ENCODE peak calls at places on chromosomes 11 and 22, in eight cellular contexts. One of them, this sample, is unnamed.

GRCh38 chr11:71305451-71306125 is 53.2 kb upstream of the SHANK2 start:
- DNase-seq in A549: no peak
- DNase-seq in right atrium auricular region: peak
- DNase-seq in cardiac muscle cell: no peak
- DNase-seq in psoas muscle: no peak
- DNase-seq in Peyer's patch: peak
- DNase-seq in dorsolateral prefrontal cortex: no peak
- DNase-seq in right cardiac atrium: no peak
- DNase-seq in this sample: no peak

GRCh38 chr11:13479688-13480087 is 16.1 kb downstream of the PTH start:
- DNase-seq in right cardiac atrium: no peak
- DNase-seq in Peyer's patch: no peak
- DNase-seq in right atrium auricular region: no peak
- DNase-seq in dorsolateral prefrontal cortex: no peak
- DNase-seq in A549: no peak
- DNase-seq in cardiac muscle cell: no peak
- DNase-seq in psoas muscle: no peak
- DNase-seq in this sample: no peak

GRCh38 chr11:113663567-113663966 is 42.5 kb downstream of the TMPRSS5 start:
- DNase-seq in right atrium auricular region: no peak
- DNase-seq in right cardiac atrium: no peak
- DNase-seq in A549: no peak
- DNase-seq in dorsolateral prefrontal cortex: no peak
- DNase-seq in Peyer's patch: no peak
- DNase-seq in cardiac muscle cell: no peak
- DNase-seq in psoas muscle: no peak
- DNase-seq in this sample: no peak

GRCh38 chr11:61353109-61354067 is 8.3 kb downstream of the CYB561A3 start:
- DNase-seq in dorsolateral prefrontal cortex: no peak
- DNase-seq in right cardiac atrium: no peak
- DNase-seq in psoas muscle: no peak
- DNase-seq in A549: no peak
- DNase-seq in cardiac muscle cell: no peak
- DNase-seq in Peyer's patch: peak
- DNase-seq in right atrium auricular region: no peak
- DNase-seq in this sample: no peak

GRCh38 chr22:24102366-24103200 is 78.7 kb upstream of the SUSD2 start:
- DNase-seq in Peyer's patch: peak
- DNase-seq in psoas muscle: no peak
- DNase-seq in right atrium auricular region: no peak
- DNase-seq in cardiac muscle cell: no peak
- DNase-seq in dorsolateral prefrontal cortex: no peak
- DNase-seq in right cardiac atrium: no peak
- DNase-seq in A549: no peak
- DNase-seq in this sample: no peak

GRCh38 chr11:80350541-80350940 is 909.7 kb upstream of the TENM4 start:
- DNase-seq in Peyer's patch: no peak
- DNase-seq in psoas muscle: no peak
- DNase-seq in cardiac muscle cell: no peak
- DNase-seq in dorsolateral prefrontal cortex: no peak
- DNase-seq in A549: no peak
- DNase-seq in right cardiac atrium: no peak
- DNase-seq in right atrium auricular region: no peak
- DNase-seq in this sample: no peak

GRCh38 chr11:567629-568258 is 7.0 kb downstream of the RASSF7 start:
- DNase-seq in A549: no peak
- DNase-seq in right atrium auricular region: no peak
- DNase-seq in right cardiac atrium: no peak
- DNase-seq in cardiac muscle cell: no peak
- DNase-seq in psoas muscle: no peak
- DNase-seq in dorsolateral prefrontal cortex: no peak
- DNase-seq in Peyer's patch: no peak
- DNase-seq in this sample: no peak

GRCh38 chr11:109071712-109072524 is 350.1 kb upstream of the C11orf87 start:
- DNase-seq in Peyer's patch: no peak
- DNase-seq in A549: no peak
- DNase-seq in right cardiac atrium: peak
- DNase-seq in cardiac muscle cell: no peak
- DNase-seq in right atrium auricular region: no peak
- DNase-seq in psoas muscle: no peak
- DNase-seq in dorsolateral prefrontal cortex: no peak
- DNase-seq in this sample: no peak

GRCh38 chr22:25282346-25282670 is 62.9 kb downstream of the CRYBB2 start:
- DNase-seq in right atrium auricular region: no peak
- DNase-seq in Peyer's patch: no peak
- DNase-seq in A549: no peak
- DNase-seq in cardiac muscle cell: peak
- DNase-seq in right cardiac atrium: no peak
- DNase-seq in psoas muscle: no peak
- DNase-seq in dorsolateral prefrontal cortex: no peak
- DNase-seq in this sample: no peak

GRCh38 chr22:25281675-25282345 is 62.4 kb downstream of the CRYBB2 start:
- DNase-seq in cardiac muscle cell: peak
- DNase-seq in right cardiac atrium: no peak
- DNase-seq in right atrium auricular region: no peak
- DNase-seq in dorsolateral prefrontal cortex: no peak
- DNase-seq in psoas muscle: no peak
- DNase-seq in Peyer's patch: no peak
- DNase-seq in A549: no peak
- DNase-seq in this sample: no peak

DNA sequence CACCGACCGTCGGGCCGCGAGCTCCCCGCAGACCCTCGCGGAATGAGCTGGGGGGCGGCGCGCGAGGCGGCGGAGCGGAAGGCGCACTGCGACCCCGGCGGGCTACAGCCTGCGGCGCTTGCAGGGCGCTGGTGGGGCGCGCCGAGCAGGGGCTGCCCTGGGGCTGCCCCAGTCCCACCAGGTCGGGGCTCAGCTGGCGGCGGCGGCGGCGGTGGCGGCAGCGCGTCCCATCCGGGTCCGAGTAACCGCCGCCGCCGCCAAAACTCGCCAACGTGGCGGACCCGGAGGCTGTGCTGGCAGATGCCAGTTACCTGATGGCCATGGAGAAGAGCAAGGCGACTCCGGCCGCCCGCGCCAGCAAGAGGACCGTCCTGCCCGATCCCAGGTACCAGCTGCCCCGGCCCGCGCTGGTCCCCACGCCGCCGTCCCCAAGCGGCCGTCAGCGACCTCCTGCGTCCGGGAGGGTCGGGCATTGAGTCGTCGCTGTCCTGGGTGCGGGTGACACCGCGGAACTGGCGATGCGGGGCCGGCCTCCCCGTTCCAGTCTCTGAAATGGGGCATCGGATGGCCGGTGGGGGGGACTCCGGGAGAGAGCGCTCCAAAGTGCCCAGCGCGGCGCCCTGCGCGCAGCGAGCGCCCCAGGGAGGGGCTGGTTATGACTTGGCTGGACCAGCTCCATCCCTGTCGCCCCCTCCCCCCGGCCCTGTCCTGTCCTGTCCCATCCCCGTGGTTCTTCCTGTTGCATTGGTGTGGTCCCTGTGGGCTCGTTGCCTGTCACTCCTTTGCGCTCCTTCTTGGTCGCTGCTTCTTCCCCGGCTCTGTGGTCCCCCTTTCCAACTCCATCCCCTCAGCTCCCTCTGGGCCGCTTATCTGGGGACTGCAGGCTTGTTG is 63.5 kb downstream of the CRYBB2 start:
- DNase-seq in dorsolateral prefrontal cortex: no peak
- DNase-seq in A549: no peak
- DNase-seq in right atrium auricular region: no peak
- DNase-seq in Peyer's patch: no peak
- DNase-seq in right cardiac atrium: no peak
- DNase-seq in cardiac muscle cell: peak
- DNase-seq in psoas muscle: no peak
- DNase-seq in this sample: no peak
- H3K4me3 ChIP-seq in dorsolateral prefrontal cortex: peak
- H3K4me3 ChIP-seq in A549: no peak
- H3K4me3 ChIP-seq in right atrium auricular region: no peak
- H3K4me3 ChIP-seq in Peyer's patch: no peak
- H3K4me3 ChIP-seq in right cardiac atrium: no peak
- H3K4me3 ChIP-seq in cardiac muscle cell: peak
- H3K4me3 ChIP-seq in psoas muscle: no peak
- H3K4me3 ChIP-seq in this sample: no peak

GRCh38 chr11:69636512-69636866 is 4.5 kb upstream of the CCND1 start:
- DNase-seq in Peyer's patch: peak
- DNase-seq in cardiac muscle cell: peak
- DNase-seq in dorsolateral prefrontal cortex: peak
- DNase-seq in A549: peak
- DNase-seq in psoas muscle: peak
- DNase-seq in right cardiac atrium: peak
- DNase-seq in right atrium auricular region: peak
- DNase-seq in this sample: peak

GRCh38 chr11:69636870-69637600 is 3.9 kb upstream of the CCND1 start:
- DNase-seq in cardiac muscle cell: no peak
- DNase-seq in A549: no peak
- DNase-seq in dorsolateral prefrontal cortex: no peak
- DNase-seq in right atrium auricular region: no peak
- DNase-seq in psoas muscle: no peak
- DNase-seq in Peyer's patch: no peak
- DNase-seq in right cardiac atrium: no peak
- DNase-seq in this sample: no peak

GRCh38 chr11:69637956-69638871 is 2.7 kb upstream of the CCND1 start:
- DNase-seq in right cardiac atrium: peak
- DNase-seq in Peyer's patch: peak
- DNase-seq in dorsolateral prefrontal cortex: no peak
- DNase-seq in psoas muscle: peak
- DNase-seq in cardiac muscle cell: peak
- DNase-seq in A549: peak
- DNase-seq in right atrium auricular region: no peak
- DNase-seq in this sample: peak

GRCh38 chr11:69638941-69639681 is 1.8 kb upstream of the CCND1 start:
- DNase-seq in A549: peak
- DNase-seq in right cardiac atrium: peak
- DNase-seq in Peyer's patch: peak
- DNase-seq in dorsolateral prefrontal cortex: peak
- DNase-seq in right atrium auricular region: peak
- DNase-seq in psoas muscle: peak
- DNase-seq in cardiac muscle cell: peak
- DNase-seq in this sample: peak

DNA sequence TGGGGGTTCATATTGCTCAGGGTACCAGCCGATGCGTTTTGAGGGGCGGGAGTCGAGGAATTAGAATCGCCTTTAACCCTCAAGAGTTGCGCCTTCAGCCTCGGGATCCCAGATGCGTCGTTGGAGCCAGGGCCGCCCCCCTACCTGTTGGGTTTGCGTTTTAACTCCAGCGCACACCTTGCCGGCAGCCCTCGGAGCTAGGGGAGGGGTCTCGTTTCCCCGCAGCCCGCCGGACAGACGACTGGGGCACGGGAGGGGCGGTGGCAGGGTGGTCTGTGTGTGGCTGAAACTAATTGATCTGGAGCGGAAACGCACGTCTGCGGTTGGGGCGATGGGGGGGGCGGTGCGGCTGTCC is 3.4 kb upstream of the CCND1 start:
- DNase-seq in right atrium auricular region: no peak
- DNase-seq in psoas muscle: no peak
- DNase-seq in A549: no peak
- DNase-seq in dorsolateral prefrontal cortex: no peak
- DNase-seq in right cardiac atrium: no peak
- DNase-seq in Peyer's patch: no peak
- DNase-seq in cardiac muscle cell: no peak
- DNase-seq in this sample: no peak
- H3K4me3 ChIP-seq in right atrium auricular region: peak
- H3K4me3 ChIP-seq in psoas muscle: peak
- H3K4me3 ChIP-seq in A549: no peak
- H3K4me3 ChIP-seq in dorsolateral prefrontal cortex: peak
- H3K4me3 ChIP-seq in right cardiac atrium: no peak
- H3K4me3 ChIP-seq in Peyer's patch: peak
- H3K4me3 ChIP-seq in cardiac muscle cell: peak
- H3K4me3 ChIP-seq in this sample: no peak

GRCh38 chr11:6745018-6745417 is 26.8 kb downstream of the OR2AG2 start:
- DNase-seq in Peyer's patch: no peak
- DNase-seq in cardiac muscle cell: no peak
- DNase-seq in psoas muscle: no peak
- DNase-seq in A549: no peak
- DNase-seq in dorsolateral prefrontal cortex: no peak
- DNase-seq in right cardiac atrium: no peak
- DNase-seq in right atrium auricular region: no peak
- DNase-seq in this sample: no peak

GRCh38 chr11:6747097-6747662 is 24.6 kb downstream of the OR2AG2 start:
- DNase-seq in Peyer's patch: no peak
- DNase-seq in cardiac muscle cell: no peak
- DNase-seq in psoas muscle: no peak
- DNase-seq in A549: no peak
- DNase-seq in right atrium auricular region: no peak
- DNase-seq in right cardiac atrium: no peak
- DNase-seq in dorsolateral prefrontal cortex: no peak
- DNase-seq in this sample: no peak

GRCh38 chr11:6745465-6746015 is 26.2 kb downstream of the OR2AG2 start:
- DNase-seq in psoas muscle: no peak
- DNase-seq in right cardiac atrium: no peak
- DNase-seq in right atrium auricular region: no peak
- DNase-seq in dorsolateral prefrontal cortex: no peak
- DNase-seq in Peyer's patch: no peak
- DNase-seq in A549: no peak
- DNase-seq in cardiac muscle cell: no peak
- DNase-seq in this sample: no peak

GRCh38 chr11:6746626-6747025 is 25.1 kb downstream of the OR2AG2 start:
- DNase-seq in Peyer's patch: no peak
- DNase-seq in psoas muscle: no peak
- DNase-seq in right atrium auricular region: no peak
- DNase-seq in right cardiac atrium: no peak
- DNase-seq in A549: no peak
- DNase-seq in dorsolateral prefrontal cortex: no peak
- DNase-seq in cardiac muscle cell: no peak
- DNase-seq in this sample: no peak

GRCh38 chr11:6746086-6746618 is 25.6 kb downstream of the OR2AG2 start:
- DNase-seq in Peyer's patch: no peak
- DNase-seq in right cardiac atrium: no peak
- DNase-seq in right atrium auricular region: no peak
- DNase-seq in cardiac muscle cell: no peak
- DNase-seq in A549: no peak
- DNase-seq in dorsolateral prefrontal cortex: no peak
- DNase-seq in psoas muscle: no peak
- DNase-seq in this sample: no peak
- H3K4me3 ChIP-seq in Peyer's patch: peak
- H3K4me3 ChIP-seq in right cardiac atrium: peak
- H3K4me3 ChIP-seq in right atrium auricular region: peak
- H3K4me3 ChIP-seq in cardiac muscle cell: no peak
- H3K4me3 ChIP-seq in A549: no peak
- H3K4me3 ChIP-seq in dorsolateral prefrontal cortex: no peak
- H3K4me3 ChIP-seq in psoas muscle: peak
- H3K4me3 ChIP-seq in this sample: no peak

DNA sequence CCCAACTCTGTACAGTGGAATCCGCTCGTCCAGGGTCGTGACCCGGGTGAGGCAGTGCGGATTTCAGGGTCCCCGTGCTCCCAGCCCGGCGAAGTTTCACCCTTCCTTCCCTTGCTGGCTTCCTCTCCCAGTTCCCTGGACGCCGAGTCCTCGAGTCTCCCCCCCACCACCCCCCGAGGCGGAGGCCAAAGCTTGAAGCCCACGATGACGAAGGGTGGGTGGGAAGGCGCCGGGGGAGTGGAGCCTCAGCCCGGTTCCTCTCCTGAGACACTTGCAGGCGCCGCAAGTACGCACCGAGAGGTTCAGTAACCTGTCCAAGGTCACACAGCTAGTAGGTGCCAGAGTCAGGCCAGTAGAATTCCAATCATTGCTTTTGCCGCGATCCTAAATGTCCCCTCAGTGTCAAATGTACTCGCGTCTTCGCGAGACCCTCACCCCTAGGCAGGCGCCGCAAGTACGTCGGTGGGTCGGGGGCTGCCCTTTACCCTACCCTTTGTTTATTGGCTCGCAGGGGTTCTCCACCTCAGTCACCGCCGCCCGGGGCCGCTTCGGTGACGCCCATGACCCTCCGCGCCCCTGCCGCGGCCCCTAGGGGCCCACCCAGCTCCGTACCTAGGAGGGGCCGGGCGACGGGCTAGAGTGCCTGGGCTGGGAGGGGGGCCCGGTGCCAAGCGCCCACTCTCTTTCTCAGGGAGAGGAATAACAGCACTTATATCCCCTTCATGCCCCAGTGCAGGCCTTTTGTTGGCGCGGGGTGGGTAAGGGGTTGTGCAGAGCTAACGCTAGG is 5.7 kb upstream of the CHRM1 start:
- DNase-seq in A549: no peak
- DNase-seq in dorsolateral prefrontal cortex: no peak
- DNase-seq in cardiac muscle cell: no peak
- DNase-seq in right atrium auricular region: no peak
- DNase-seq in Peyer's patch: no peak
- DNase-seq in psoas muscle: no peak
- DNase-seq in right cardiac atrium: no peak
- DNase-seq in this sample: no peak
- H3K4me3 ChIP-seq in A549: no peak
- H3K4me3 ChIP-seq in dorsolateral prefrontal cortex: no peak
- H3K4me3 ChIP-seq in cardiac muscle cell: no peak
- H3K4me3 ChIP-seq in right atrium auricular region: no peak
- H3K4me3 ChIP-seq in Peyer's patch: peak
- H3K4me3 ChIP-seq in psoas muscle: peak
- H3K4me3 ChIP-seq in right cardiac atrium: peak
- H3K4me3 ChIP-seq in this sample: no peak

This sample was measured in HAP-1.